ENCODE peak calls at places on chromosomes 13 and 19, in seven cellular contexts. One of them, this sample, is unnamed.

GRCh38 chr19:42281175-42282035 is 12.4 kb downstream of the CIC start:
- DNase-seq in GM12865: no peak
- DNase-seq in stimulated activated CD4-positive, alpha-beta T cell treated with anti-CD3 and anti-CD28 coated beads, Interleukin-4, amount 100 ng/mL, for 1 hour: no peak
- DNase-seq in glutamatergic neuron: peak; percentile 66
- DNase-seq in neural crest cell: peak; percentile 34
- DNase-seq in Daoy: peak; percentile 75
- DNase-seq in left cardiac atrium: peak; percentile 74
- DNase-seq in this sample: no peak

GRCh38 chr13:99628442-99628841 is 127.2 kb downstream of the TM9SF2 start:
- DNase-seq in glutamatergic neuron: no peak
- DNase-seq in left cardiac atrium: no peak
- DNase-seq in stimulated activated CD4-positive, alpha-beta T cell treated with anti-CD3 and anti-CD28 coated beads, Interleukin-4, amount 100 ng/mL, for 1 hour: no peak
- DNase-seq in neural crest cell: no peak
- DNase-seq in Daoy: no peak
- DNase-seq in GM12865: no peak
- DNase-seq in this sample: no peak

GRCh38 chr13:114054830-114055439 is 77.5 kb downstream of the RASA3 start:
- DNase-seq in stimulated activated CD4-positive, alpha-beta T cell treated with anti-CD3 and anti-CD28 coated beads, Interleukin-4, amount 100 ng/mL, for 1 hour: no peak
- DNase-seq in Daoy: no peak
- DNase-seq in glutamatergic neuron: no peak
- DNase-seq in GM12865: no peak
- DNase-seq in left cardiac atrium: no peak
- DNase-seq in neural crest cell: peak; percentile 49
- DNase-seq in this sample: no peak

GRCh38 chr19:57559008-57559403 is 657 bp downstream of the ZNF550 start:
- DNase-seq in neural crest cell: no peak
- DNase-seq in Daoy: peak; percentile 49
- DNase-seq in GM12865: peak; percentile 48
- DNase-seq in stimulated activated CD4-positive, alpha-beta T cell treated with anti-CD3 and anti-CD28 coated beads, Interleukin-4, amount 100 ng/mL, for 1 hour: peak; percentile 5
- DNase-seq in left cardiac atrium: peak; percentile 49
- DNase-seq in glutamatergic neuron: peak; percentile 25
- DNase-seq in this sample: peak; percentile 18

GRCh38 chr19:54432144-54432738 is 16.8 kb upstream of the LENG8 start:
- DNase-seq in GM12865: no peak
- DNase-seq in Daoy: no peak
- DNase-seq in left cardiac atrium: no peak
- DNase-seq in glutamatergic neuron: no peak
- DNase-seq in stimulated activated CD4-positive, alpha-beta T cell treated with anti-CD3 and anti-CD28 coated beads, Interleukin-4, amount 100 ng/mL, for 1 hour: no peak
- DNase-seq in neural crest cell: no peak
- DNase-seq in this sample: no peak

GRCh38 chr19:39247701-39248664 is 673 bp downstream of the IFNL4 start:
- DNase-seq in stimulated activated CD4-positive, alpha-beta T cell treated with anti-CD3 and anti-CD28 coated beads, Interleukin-4, amount 100 ng/mL, for 1 hour: peak; percentile 8
- DNase-seq in GM12865: no peak
- DNase-seq in left cardiac atrium: no peak
- DNase-seq in glutamatergic neuron: peak; percentile 51
- DNase-seq in Daoy: peak; percentile 33
- DNase-seq in neural crest cell: no peak
- DNase-seq in this sample: peak; percentile 50

GRCh38 chr13:114235697-114236096 is 1.0 kb downstream of the CDC16 start:
- DNase-seq in neural crest cell: no peak
- DNase-seq in left cardiac atrium: no peak
- DNase-seq in glutamatergic neuron: no peak
- DNase-seq in Daoy: no peak
- DNase-seq in GM12865: no peak
- DNase-seq in stimulated activated CD4-positive, alpha-beta T cell treated with anti-CD3 and anti-CD28 coated beads, Interleukin-4, amount 100 ng/mL, for 1 hour: no peak
- DNase-seq in this sample: no peak

GRCh38 chr19:4889034-4889825 is 13.5 kb downstream of the ARRDC5 start:
- DNase-seq in Daoy: peak; percentile 91
- DNase-seq in neural crest cell: no peak
- DNase-seq in glutamatergic neuron: no peak
- DNase-seq in left cardiac atrium: no peak
- DNase-seq in stimulated activated CD4-positive, alpha-beta T cell treated with anti-CD3 and anti-CD28 coated beads, Interleukin-4, amount 100 ng/mL, for 1 hour: no peak
- DNase-seq in GM12865: no peak
- DNase-seq in this sample: no peak

GRCh38 chr13:33639158-33639557 is 178.8 kb upstream of the RFC3 start:
- DNase-seq in glutamatergic neuron: no peak
- DNase-seq in neural crest cell: no peak
- DNase-seq in Daoy: no peak
- DNase-seq in left cardiac atrium: peak; percentile 48
- DNase-seq in GM12865: no peak
- DNase-seq in stimulated activated CD4-positive, alpha-beta T cell treated with anti-CD3 and anti-CD28 coated beads, Interleukin-4, amount 100 ng/mL, for 1 hour: no peak
- DNase-seq in this sample: no peak

GRCh38 chr19:48659768-48660167 is 13.0 kb downstream of the NTN5 start:
- DNase-seq in Daoy: no peak
- DNase-seq in left cardiac atrium: no peak
- DNase-seq in GM12865: peak; percentile 60
- DNase-seq in neural crest cell: no peak
- DNase-seq in stimulated activated CD4-positive, alpha-beta T cell treated with anti-CD3 and anti-CD28 coated beads, Interleukin-4, amount 100 ng/mL, for 1 hour: no peak
- DNase-seq in glutamatergic neuron: no peak
- DNase-seq in this sample: no peak

GRCh38 chr19:48868196-48868886 is at the start of gene PLEKHA4:
- DNase-seq in glutamatergic neuron: peak; percentile 36
- DNase-seq in Daoy: peak; percentile 69
- DNase-seq in left cardiac atrium: peak; percentile 89
- DNase-seq in stimulated activated CD4-positive, alpha-beta T cell treated with anti-CD3 and anti-CD28 coated beads, Interleukin-4, amount 100 ng/mL, for 1 hour: no peak
- DNase-seq in neural crest cell: no peak
- DNase-seq in GM12865: no peak
- DNase-seq in this sample: peak; percentile 51

GRCh38 chr13:72194531-72194930 is 327.5 kb upstream of the DACH1 start:
- DNase-seq in glutamatergic neuron: no peak
- DNase-seq in neural crest cell: no peak
- DNase-seq in Daoy: no peak
- DNase-seq in GM12865: no peak
- DNase-seq in left cardiac atrium: no peak
- DNase-seq in stimulated activated CD4-positive, alpha-beta T cell treated with anti-CD3 and anti-CD28 coated beads, Interleukin-4, amount 100 ng/mL, for 1 hour: no peak
- DNase-seq in this sample: no peak

GRCh38 chr19:47260476-47260875 is 4.2 kb downstream of the CCDC9 start:
- DNase-seq in stimulated activated CD4-positive, alpha-beta T cell treated with anti-CD3 and anti-CD28 coated beads, Interleukin-4, amount 100 ng/mL, for 1 hour: no peak
- DNase-seq in glutamatergic neuron: no peak
- DNase-seq in neural crest cell: no peak
- DNase-seq in left cardiac atrium: no peak
- DNase-seq in Daoy: no peak
- DNase-seq in GM12865: no peak
- DNase-seq in this sample: no peak

GRCh38 chr19:31616031-31616430 is 266.8 kb upstream of the TSHZ3 start:
- DNase-seq in glutamatergic neuron: no peak
- DNase-seq in left cardiac atrium: no peak
- DNase-seq in neural crest cell: no peak
- DNase-seq in stimulated activated CD4-positive, alpha-beta T cell treated with anti-CD3 and anti-CD28 coated beads, Interleukin-4, amount 100 ng/mL, for 1 hour: no peak
- DNase-seq in GM12865: no peak
- DNase-seq in Daoy: peak; percentile 52
- DNase-seq in this sample: no peak

GRCh38 chr13:50106559-50106958 is 91.3 kb downstream of the KCNRG start:
- DNase-seq in left cardiac atrium: no peak
- DNase-seq in GM12865: peak; percentile 39
- DNase-seq in Daoy: no peak
- DNase-seq in glutamatergic neuron: no peak
- DNase-seq in stimulated activated CD4-positive, alpha-beta T cell treated with anti-CD3 and anti-CD28 coated beads, Interleukin-4, amount 100 ng/mL, for 1 hour: no peak
- DNase-seq in neural crest cell: no peak
- DNase-seq in this sample: no peak

GRCh38 chr13:113122571-113123225 is at the start of gene F10:
- DNase-seq in Daoy: peak; percentile 34
- DNase-seq in stimulated activated CD4-positive, alpha-beta T cell treated with anti-CD3 and anti-CD28 coated beads, Interleukin-4, amount 100 ng/mL, for 1 hour: no peak
- DNase-seq in GM12865: no peak
- DNase-seq in left cardiac atrium: peak; percentile 76
- DNase-seq in glutamatergic neuron: peak; percentile 40
- DNase-seq in neural crest cell: peak; percentile 29
- DNase-seq in this sample: peak; percentile 54

GRCh38 chr13:110713981-110714797 is 689 bp downstream of the ING1 start:
- DNase-seq in stimulated activated CD4-positive, alpha-beta T cell treated with anti-CD3 and anti-CD28 coated beads, Interleukin-4, amount 100 ng/mL, for 1 hour: peak; percentile 70
- DNase-seq in left cardiac atrium: peak; percentile 54
- DNase-seq in Daoy: peak; percentile 42
- DNase-seq in glutamatergic neuron: peak; percentile 62
- DNase-seq in neural crest cell: peak; percentile 43
- DNase-seq in GM12865: peak; percentile 84
- DNase-seq in this sample: peak; percentile 43

GRCh38 chr13:29758591-29759114 is 91.8 kb downstream of the UBL3 start:
- DNase-seq in Daoy: peak; percentile 87
- DNase-seq in left cardiac atrium: no peak
- DNase-seq in stimulated activated CD4-positive, alpha-beta T cell treated with anti-CD3 and anti-CD28 coated beads, Interleukin-4, amount 100 ng/mL, for 1 hour: peak; percentile 54
- DNase-seq in GM12865: peak; percentile 89
- DNase-seq in neural crest cell: no peak
- DNase-seq in glutamatergic neuron: no peak
- DNase-seq in this sample: no peak

GRCh38 chr19:46378268-46378667 is 31.4 kb downstream of the PPP5C start:
- DNase-seq in stimulated activated CD4-positive, alpha-beta T cell treated with anti-CD3 and anti-CD28 coated beads, Interleukin-4, amount 100 ng/mL, for 1 hour: no peak
- DNase-seq in neural crest cell: no peak
- DNase-seq in Daoy: no peak
- DNase-seq in GM12865: no peak
- DNase-seq in left cardiac atrium: no peak
- DNase-seq in glutamatergic neuron: no peak
- DNase-seq in this sample: no peak

GRCh38 chr19:403221-404036 is 5.5 kb downstream of the C2CD4C start:
- DNase-seq in stimulated activated CD4-positive, alpha-beta T cell treated with anti-CD3 and anti-CD28 coated beads, Interleukin-4, amount 100 ng/mL, for 1 hour: no peak
- DNase-seq in Daoy: no peak
- DNase-seq in GM12865: no peak
- DNase-seq in left cardiac atrium: no peak
- DNase-seq in glutamatergic neuron: peak; percentile 46
- DNase-seq in neural crest cell: no peak
- DNase-seq in this sample: no peak

GRCh38 chr19:29687244-29687896 is 22.1 kb downstream of the PLEKHF1 start:
- DNase-seq in Daoy: peak; percentile 92
- DNase-seq in stimulated activated CD4-positive, alpha-beta T cell treated with anti-CD3 and anti-CD28 coated beads, Interleukin-4, amount 100 ng/mL, for 1 hour: peak; percentile 48
- DNase-seq in glutamatergic neuron: no peak
- DNase-seq in left cardiac atrium: no peak
- DNase-seq in neural crest cell: no peak
- DNase-seq in GM12865: no peak
- DNase-seq in this sample: no peak

GRCh38 chr13:114111577-114111976 is 20.8 kb downstream of the RASA3 start:
- DNase-seq in stimulated activated CD4-positive, alpha-beta T cell treated with anti-CD3 and anti-CD28 coated beads, Interleukin-4, amount 100 ng/mL, for 1 hour: peak; percentile 4
- DNase-seq in Daoy: no peak
- DNase-seq in GM12865: no peak
- DNase-seq in neural crest cell: no peak
- DNase-seq in left cardiac atrium: peak; percentile 15
- DNase-seq in glutamatergic neuron: no peak
- DNase-seq in this sample: no peak

GRCh38 chr13:106374631-106375030 is 160.8 kb downstream of the EFNB2 start:
- DNase-seq in left cardiac atrium: no peak
- DNase-seq in Daoy: no peak
- DNase-seq in GM12865: no peak
- DNase-seq in stimulated activated CD4-positive, alpha-beta T cell treated with anti-CD3 and anti-CD28 coated beads, Interleukin-4, amount 100 ng/mL, for 1 hour: no peak
- DNase-seq in glutamatergic neuron: no peak
- DNase-seq in neural crest cell: no peak
- DNase-seq in this sample: no peak

GRCh38 chr13:108629988-108630387 is 577 bp downstream of the MYO16 start:
- DNase-seq in left cardiac atrium: no peak
- DNase-seq in Daoy: no peak
- DNase-seq in stimulated activated CD4-positive, alpha-beta T cell treated with anti-CD3 and anti-CD28 coated beads, Interleukin-4, amount 100 ng/mL, for 1 hour: no peak
- DNase-seq in neural crest cell: no peak
- DNase-seq in glutamatergic neuron: no peak
- DNase-seq in GM12865: no peak
- DNase-seq in this sample: no peak

GRCh38 chr19:45254044-45254531 is 3.0 kb downstream of the MARK4 start:
- DNase-seq in neural crest cell: no peak
- DNase-seq in stimulated activated CD4-positive, alpha-beta T cell treated with anti-CD3 and anti-CD28 coated beads, Interleukin-4, amount 100 ng/mL, for 1 hour: peak; percentile 15
- DNase-seq in glutamatergic neuron: peak; percentile 34
- DNase-seq in GM12865: no peak
- DNase-seq in Daoy: no peak
- DNase-seq in left cardiac atrium: no peak
- DNase-seq in this sample: peak; percentile 39

GRCh38 chr19:43562698-43563241 is 12.6 kb downstream of the XRCC1 start:
- DNase-seq in neural crest cell: no peak
- DNase-seq in left cardiac atrium: peak; percentile 83
- DNase-seq in Daoy: peak; percentile 90
- DNase-seq in stimulated activated CD4-positive, alpha-beta T cell treated with anti-CD3 and anti-CD28 coated beads, Interleukin-4, amount 100 ng/mL, for 1 hour: peak; percentile 56
- DNase-seq in glutamatergic neuron: no peak
- DNase-seq in GM12865: peak; percentile 82
- DNase-seq in this sample: no peak

GRCh38 chr19:55289117-55289796 is 5.5 kb downstream of the BRSK1 start:
- DNase-seq in GM12865: no peak
- DNase-seq in neural crest cell: no peak
- DNase-seq in Daoy: no peak
- DNase-seq in left cardiac atrium: no peak
- DNase-seq in glutamatergic neuron: no peak
- DNase-seq in stimulated activated CD4-positive, alpha-beta T cell treated with anti-CD3 and anti-CD28 coated beads, Interleukin-4, amount 100 ng/mL, for 1 hour: no peak
- DNase-seq in this sample: no peak

GRCh38 chr19:50658438-50659317 is 9.4 kb downstream of the C19orf81 start:
- DNase-seq in glutamatergic neuron: peak; percentile 97
- DNase-seq in GM12865: no peak
- DNase-seq in left cardiac atrium: peak; percentile 79
- DNase-seq in Daoy: peak; percentile 96
- DNase-seq in stimulated activated CD4-positive, alpha-beta T cell treated with anti-CD3 and anti-CD28 coated beads, Interleukin-4, amount 100 ng/mL, for 1 hour: peak; percentile 68
- DNase-seq in neural crest cell: peak; percentile 85
- DNase-seq in this sample: peak; percentile 95

GRCh38 chr13:39765801-39766463 is 110.5 kb downstream of the COG6 start:
- DNase-seq in left cardiac atrium: peak; percentile 40
- DNase-seq in glutamatergic neuron: peak; percentile 51
- DNase-seq in Daoy: peak; percentile 56
- DNase-seq in GM12865: peak; percentile 34
- DNase-seq in neural crest cell: no peak
- DNase-seq in stimulated activated CD4-positive, alpha-beta T cell treated with anti-CD3 and anti-CD28 coated beads, Interleukin-4, amount 100 ng/mL, for 1 hour: peak; percentile 31
- DNase-seq in this sample: peak; percentile 42

GRCh38 chr19:3632739-3633558 is 6.4 kb upstream of the CACTIN start:
- DNase-seq in neural crest cell: no peak
- DNase-seq in GM12865: no peak
- DNase-seq in stimulated activated CD4-positive, alpha-beta T cell treated with anti-CD3 and anti-CD28 coated beads, Interleukin-4, amount 100 ng/mL, for 1 hour: no peak
- DNase-seq in Daoy: no peak
- DNase-seq in left cardiac atrium: no peak
- DNase-seq in glutamatergic neuron: no peak
- DNase-seq in this sample: no peak

GRCh38 chr19:29106353-29106885 is 106.5 kb downstream of the UQCRFS1 start:
- DNase-seq in neural crest cell: no peak
- DNase-seq in stimulated activated CD4-positive, alpha-beta T cell treated with anti-CD3 and anti-CD28 coated beads, Interleukin-4, amount 100 ng/mL, for 1 hour: no peak
- DNase-seq in GM12865: no peak
- DNase-seq in glutamatergic neuron: no peak
- DNase-seq in left cardiac atrium: no peak
- DNase-seq in Daoy: no peak
- DNase-seq in this sample: no peak

GRCh38 chr13:73625562-73626339 is 508.5 kb downstream of the KLF12 start:
- DNase-seq in left cardiac atrium: no peak
- DNase-seq in neural crest cell: no peak
- DNase-seq in Daoy: no peak
- DNase-seq in GM12865: no peak
- DNase-seq in glutamatergic neuron: no peak
- DNase-seq in stimulated activated CD4-positive, alpha-beta T cell treated with anti-CD3 and anti-CD28 coated beads, Interleukin-4, amount 100 ng/mL, for 1 hour: no peak
- DNase-seq in this sample: no peak

GRCh38 chr19:5011476-5012238 is 42.7 kb downstream of the KDM4B start:
- DNase-seq in left cardiac atrium: no peak
- DNase-seq in stimulated activated CD4-positive, alpha-beta T cell treated with anti-CD3 and anti-CD28 coated beads, Interleukin-4, amount 100 ng/mL, for 1 hour: no peak
- DNase-seq in neural crest cell: peak; percentile 34
- DNase-seq in GM12865: no peak
- DNase-seq in glutamatergic neuron: no peak
- DNase-seq in Daoy: no peak
- DNase-seq in this sample: no peak

GRCh38 chr13:110400786-110401533 is 93.9 kb downstream of the COL4A2 start:
- DNase-seq in Daoy: no peak
- DNase-seq in glutamatergic neuron: no peak
- DNase-seq in left cardiac atrium: no peak
- DNase-seq in neural crest cell: no peak
- DNase-seq in stimulated activated CD4-positive, alpha-beta T cell treated with anti-CD3 and anti-CD28 coated beads, Interleukin-4, amount 100 ng/mL, for 1 hour: no peak
- DNase-seq in GM12865: no peak
- DNase-seq in this sample: no peak

GRCh38 chr19:37905936-37906867 is at the start of gene WDR87:
- DNase-seq in left cardiac atrium: peak; percentile 26
- DNase-seq in GM12865: peak; percentile 76
- DNase-seq in neural crest cell: peak; percentile 79
- DNase-seq in Daoy: peak; percentile 41
- DNase-seq in glutamatergic neuron: peak; percentile 27
- DNase-seq in stimulated activated CD4-positive, alpha-beta T cell treated with anti-CD3 and anti-CD28 coated beads, Interleukin-4, amount 100 ng/mL, for 1 hour: peak; percentile 45
- DNase-seq in this sample: peak; percentile 89